ENCODE peak calls at places on chromosomes 7 and 10, in nine cellular contexts. J is psoas muscle; L is SK-N-SH; D is heart right ventricle; Z is body of pancreas; G is uterus; Q is colonic mucosa; W is CD8-positive, alpha-beta memory T cell; K is vagina. M is an unnamed sample.

GRCh38 chr7:157676001-157676400 is 339.2 kb downstream of the DNAJB6 start:
- DNase-seq in J (no peak), L (no peak), D (no peak), Z (no peak), G (no peak), Q (no peak), W (peak; percentile 19), K (peak; percentile 84), M (no peak)

GRCh38 chr7:138460649-138461607 is 869 bp downstream of the TRIM24 start:
- DNase-seq in J (peak; percentile 58), L (peak; percentile 89), D (peak; percentile 68), Z (peak; percentile 58), G (peak; percentile 36), Q (peak; percentile 61), W (peak; percentile 75), K (no peak), M (peak; percentile 58)

GRCh38 chr7:94481246-94481645 is 28.4 kb upstream of the CASD1 start:
- DNase-seq in J (no peak), L (no peak), D (no peak), Z (no peak), G (no peak), Q (no peak), W (no peak), K (no peak), M (no peak)

GRCh38 chr10:21750424-21750823 is 216.4 kb downstream of the MLLT10 start:
- DNase-seq in J (no peak), L (no peak), D (no peak), Z (no peak), G (no peak), Q (no peak), W (no peak), K (no peak), M (no peak)

GRCh38 chr10:34498821-34499220 is 316.3 kb downstream of the PARD3 start:
- DNase-seq in J (no peak), L (no peak), D (no peak), Z (no peak), G (no peak), Q (no peak), W (no peak), K (no peak), M (no peak)

GRCh38 chr10:14658331-14659122 is 116.2 kb downstream of the FAM107B start:
- DNase-seq in J (no peak), L (no peak), D (no peak), Z (no peak), G (no peak), Q (no peak), W (no peak), K (no peak), M (no peak)

GRCh38 chr10:100912013-100912608 is 652 bp upstream of the SLF2 start:
- DNase-seq in J (no peak), L (no peak), D (no peak), Z (no peak), G (no peak), Q (no peak), W (no peak), K (no peak), M (no peak)

GRCh38 chr10:70915206-70915605 is 26.8 kb upstream of the PCBD1 start:
- DNase-seq in J (no peak), L (no peak), D (no peak), Z (no peak), G (no peak), Q (no peak), W (no peak), K (no peak), M (no peak)

GRCh38 chr7:786472-787255 is 45.6 kb upstream of the SUN1 start:
- DNase-seq in J (peak; percentile 78), L (peak; percentile 95), D (peak; percentile 83), Z (peak; percentile 78), G (peak; percentile 83), Q (peak; percentile 77), W (peak; percentile 77), K (no peak), M (peak; percentile 60)

GRCh38 chr7:12713625-12714435 is 26.4 kb downstream of the ARL4A start:
- DNase-seq in J (no peak), L (no peak), D (no peak), Z (no peak), G (no peak), Q (no peak), W (no peak), K (no peak), M (no peak)

GRCh38 chr7:46006212-46006611 is 85.1 kb upstream of the IGFBP3 start:
- DNase-seq in J (no peak), L (no peak), D (no peak), Z (no peak), G (no peak), Q (no peak), W (no peak), K (peak; percentile 43), M (no peak)

GRCh38 chr7:151754142-151754590 is 122.7 kb downstream of the PRKAG2 start:
- DNase-seq in J (peak; percentile 86), L (peak; percentile 85), D (peak; percentile 80), Z (peak; percentile 81), G (peak; percentile 85), Q (peak; percentile 75), W (no peak), K (no peak), M (no peak)

GRCh38 chr7:98795741-98796493 is 73.9 kb downstream of the TMEM130 start:
- DNase-seq in J (no peak), L (no peak), D (no peak), Z (no peak), G (no peak), Q (no peak), W (no peak), K (no peak), M (no peak)

GRCh38 chr10:99520040-99520803 is 12.5 kb upstream of the NKX2-3 start:
- DNase-seq in J (no peak), L (peak; percentile 15), D (no peak), Z (no peak), G (no peak), Q (peak; percentile 37), W (no peak), K (no peak), M (no peak)

GRCh38 chr7:140222797-140223196 is 46.0 kb upstream of the KDM7A start:
- DNase-seq in J (no peak), L (no peak), D (no peak), Z (no peak), G (no peak), Q (no peak), W (no peak), K (no peak), M (no peak)

GRCh38 chr7:107359520-107360316 is 110.1 kb upstream of the GPR22 start:
- DNase-seq in J (no peak), L (no peak), D (no peak), Z (no peak), G (no peak), Q (no peak), W (no peak), K (no peak), M (no peak)

GRCh38 chr10:127003032-127003685 is 97.9 kb downstream of the DOCK1 start:
- DNase-seq in J (no peak), L (no peak), D (no peak), Z (no peak), G (no peak), Q (no peak), W (no peak), K (no peak), M (no peak)

GRCh38 chr10:6364893-6365292 is 162.2 kb downstream of the PFKFB3 start:
- DNase-seq in J (no peak), L (no peak), D (no peak), Z (no peak), G (no peak), Q (no peak), W (no peak), K (no peak), M (no peak)
- H3K27ac ChIP-seq in J (no peak overlapping the region), L (peak overlapping the region; percentile 16), D (no peak overlapping the region), Z (no peak overlapping the region), G (no peak overlapping the region), Q (no peak overlapping the region), W (no peak overlapping the region), K (no peak overlapping the region), M (no peak overlapping the region)

GRCh38 chr7:44987996-44988395 is 9.2 kb upstream of the MYO1G start:
- DNase-seq in J (no peak), L (no peak), D (no peak), Z (no peak), G (no peak), Q (no peak), W (no peak), K (no peak), M (no peak)
- H3K4me3 ChIP-seq in J (no peak overlapping the region), L (no peak overlapping the region), D (no peak overlapping the region), Z (no peak overlapping the region), G (no peak overlapping the region), Q (no peak overlapping the region), W (no peak overlapping the region), K (no peak overlapping the region), M (no peak overlapping the region)

DNA sequence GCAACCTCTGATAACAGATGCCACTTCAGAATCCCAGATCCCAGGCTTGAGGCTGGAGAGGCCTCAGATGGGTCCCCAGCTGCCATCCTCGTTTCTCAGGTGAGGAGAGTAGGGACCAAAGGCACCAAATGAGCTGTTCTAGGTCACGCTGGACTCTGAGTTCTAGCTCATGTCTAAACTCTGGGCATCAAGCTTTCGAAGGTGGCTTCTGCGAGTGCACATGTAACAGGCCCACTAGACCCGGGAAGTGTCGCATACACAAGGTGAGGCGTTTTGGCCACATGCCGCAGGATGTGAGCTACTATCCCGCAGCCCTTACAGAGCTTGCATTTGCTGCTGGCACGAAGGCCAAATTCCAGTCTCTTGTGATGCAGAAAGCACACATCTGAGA is 355.1 kb upstream of the SHH start:
- DNase-seq in J (no peak), L (no peak), D (no peak), Z (no peak), G (no peak), Q (no peak), W (no peak), K (no peak), M (no peak)
- H3K27me3 ChIP-seq in J (no peaks in the 10 kb centered on the region), L (peaks cover 51% of the 10 kb centered on the region), D (peaks cover 37% of the 10 kb centered on the region), Z (no peaks in the 10 kb centered on the region), G (no peaks in the 10 kb centered on the region), Q (peaks cover 7% of the 10 kb centered on the region), W (no peaks in the 10 kb centered on the region), K (no peaks in the 10 kb centered on the region), M (no peaks in the 10 kb centered on the region)

GRCh38 chr7:116554911-116555310 is 30.1 kb downstream of the CAV1 start:
- DNase-seq in J (no peak), L (no peak), D (no peak), Z (no peak), G (no peak), Q (no peak), W (no peak), K (no peak), M (no peak)
- H3K27ac ChIP-seq in J (no peak overlapping the region), L (no peak overlapping the region), D (peak overlapping the region; percentile 29), Z (no peak overlapping the region), G (peak overlapping the region; percentile 57), Q (no peak overlapping the region), W (no peak overlapping the region), K (no peak overlapping the region), M (no peak overlapping the region)